ENCODE peak calls at places on chromosomes 16 and 17, in four cellular contexts. T is body of pancreas; J is adipocyte; L is effector memory CD4-positive, alpha-beta T cell. P is an unnamed sample.

GRCh38 chr17:49557204-49558024 is 18.3 kb upstream of the NXPH3 start:
- DNase-seq in T (peak; percentile 53), J (peak; percentile 57), L (no peak), P (no peak)

GRCh38 chr17:21059761-21060160 is 16.9 kb upstream of the USP22 start:
- DNase-seq in T (no peak), J (no peak), L (no peak), P (no peak)

GRCh38 chr17:74429604-74430384 is 2.1 kb upstream of the GPRC5C start:
- DNase-seq in T (peak; percentile 76), J (no peak), L (no peak), P (peak; percentile 37)

GRCh38 chr16:75413951-75414350 is 19.4 kb downstream of the CFDP1 start:
- DNase-seq in T (no peak), J (no peak), L (no peak), P (no peak)

GRCh38 chr16:55663770-55664677 is 8.2 kb downstream of the SLC6A2 start:
- DNase-seq in T (no peak), J (peak; percentile 8), L (no peak), P (no peak)

GRCh38 chr16:67115649-67116048 is 5.9 kb downstream of the PHAF1 start:
- DNase-seq in T (no peak), J (peak; percentile 62), L (no peak), P (no peak)

GRCh38 chr16:17246974-17247718 is 223.6 kb downstream of the XYLT1 start:
- DNase-seq in T (peak; percentile 49), J (no peak), L (no peak), P (no peak)

GRCh38 chr16:82991435-82991834 is 364.7 kb downstream of the CDH13 start:
- DNase-seq in T (no peak), J (no peak), L (no peak), P (no peak)

GRCh38 chr17:77999413-78000173 is 41.1 kb downstream of the TNRC6C start:
- DNase-seq in T (no peak), J (peak; percentile 48), L (no peak), P (no peak)

GRCh38 chr16:76577003-76577402 is 299.8 kb downstream of the CNTNAP4 start:
- DNase-seq in T (no peak), J (no peak), L (no peak), P (no peak)

GRCh38 chr17:58312824-58313223 is 15.8 kb downstream of the TSPOAP1 start:
- DNase-seq in T (no peak), J (no peak), L (no peak), P (no peak)

GRCh38 chr17:77318491-77319210 is 177.9 kb downstream of the SEC14L1 start:
- DNase-seq in T (peak; percentile 32), J (peak; percentile 36), L (no peak), P (no peak)

GRCh38 chr17:67016039-67016762 is 28.2 kb upstream of the CACNG1 start:
- DNase-seq in T (no peak), J (no peak), L (no peak), P (no peak)

GRCh38 chr17:16406742-16407674 is 8.4 kb upstream of the TRPV2 start:
- DNase-seq in T (no peak), J (peak; percentile 52), L (no peak), P (peak; percentile 68)

GRCh38 chr17:64653325-64653984 is 8.7 kb downstream of the SMURF2 start:
- DNase-seq in T (no peak), J (peak; percentile 82), L (no peak), P (no peak)

GRCh38 chr16:29321585-29321984 is 84.9 kb downstream of the NPIPB11 start:
- DNase-seq in T (no peak), J (no peak), L (no peak), P (no peak)

GRCh38 chr17:80265205-80266068 is 4.8 kb downstream of the RNF213 start:
- DNase-seq in T (no peak), J (no peak), L (peak; percentile 48), P (no peak)

GRCh38 chr16:48862087-48862532 is 252.1 kb upstream of the N4BP1 start:
- DNase-seq in T (no peak), J (no peak), L (no peak), P (no peak)

GRCh38 chr17:78738245-78738644 is 43.8 kb downstream of the CYTH1 start:
- DNase-seq in T (no peak), J (no peak), L (no peak), P (no peak)

GRCh38 chr17:74442670-74443515 is 11.0 kb downstream of the GPRC5C start:
- DNase-seq in T (peak; percentile 97), J (no peak), L (no peak), P (peak; percentile 93)

GRCh38 chr17:81329279-81329926 is 34.3 kb upstream of the SLC38A10 start:
- DNase-seq in T (peak; percentile 84), J (peak; percentile 93), L (no peak), P (peak; percentile 72)

GRCh38 chr16:49681449-49681848 is 174.5 kb downstream of the ZNF423 start:
- DNase-seq in T (no peak), J (no peak), L (no peak), P (no peak)

GRCh38 chr16:46889245-46889941 is 5.2 kb downstream of the GPT2 start:
- DNase-seq in T (no peak), J (no peak), L (no peak), P (no peak)

GRCh38 chr16:54411555-54411954 is 125.0 kb upstream of the IRX3 start:
- DNase-seq in T (no peak), J (no peak), L (no peak), P (peak; percentile 39)

GRCh38 chr17:2194778-2195417 is 108.7 kb downstream of the SMG6 start:
- DNase-seq in T (no peak), J (no peak), L (no peak), P (no peak)

DNA sequence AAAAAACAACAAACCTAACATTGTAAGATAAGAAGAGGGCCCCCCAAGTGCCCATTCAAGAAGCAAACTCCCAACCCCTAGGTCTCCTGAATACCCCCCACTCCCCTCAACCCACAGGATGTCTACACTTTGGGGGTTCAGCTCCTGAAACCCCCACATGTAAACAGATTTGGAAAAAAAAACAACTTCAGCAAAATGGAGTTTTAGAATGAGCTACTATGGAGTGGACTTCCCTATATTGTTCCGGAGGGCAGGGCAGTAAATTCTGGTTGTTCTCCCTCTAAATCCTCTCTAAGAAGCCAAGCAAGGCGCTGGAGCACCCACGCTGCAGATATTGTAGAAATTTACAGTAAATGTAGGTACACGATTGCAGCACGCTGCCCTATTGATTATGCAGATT is 8.5 kb upstream of the ZFHX3 start:
- DNase-seq in T (no peak), J (no peak), L (no peak), P (no peak)
- H3K27me3 ChIP-seq in T (no peaks in the 10 kb centered on the region), J (no peaks in the 10 kb centered on the region), L (peaks cover 5% of the 10 kb centered on the region), P (peaks cover 7% of the 10 kb centered on the region)

DNA sequence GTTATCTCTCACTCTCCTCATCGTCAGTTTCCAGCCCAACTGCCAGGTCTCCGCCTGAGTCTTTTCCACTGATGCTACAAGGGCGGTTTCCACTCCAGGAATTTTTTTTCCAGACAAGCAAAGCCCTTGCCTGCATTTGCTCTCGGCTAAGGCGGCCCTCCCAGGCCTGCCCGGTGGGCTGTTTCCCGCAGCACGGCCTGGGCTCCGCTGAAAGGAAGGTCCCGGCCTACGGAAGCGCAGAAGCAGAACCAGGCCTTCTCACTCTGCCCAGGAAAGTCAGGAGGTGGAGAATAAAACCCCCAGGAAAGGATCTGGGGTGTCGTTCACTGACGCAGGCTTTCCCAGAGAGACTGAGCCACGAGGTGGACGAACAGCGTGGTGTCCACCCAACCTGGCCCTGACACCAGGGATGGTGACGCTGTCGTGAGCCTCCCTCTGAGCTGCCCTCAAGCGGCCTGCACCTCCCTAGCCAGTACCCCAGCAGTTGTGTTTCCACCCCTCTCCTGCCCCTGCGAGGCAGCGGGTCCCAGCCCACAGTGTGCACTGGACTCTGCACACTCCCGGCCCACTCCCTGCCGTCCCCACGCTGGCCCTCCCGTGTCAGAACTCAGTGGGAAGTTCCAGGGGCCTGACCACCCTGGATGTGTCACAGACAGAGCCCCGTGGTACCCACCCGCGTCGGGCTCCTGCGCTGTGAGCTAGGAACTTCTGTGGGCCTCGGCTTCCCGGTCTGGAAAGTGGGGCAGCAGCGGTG is 39.9 kb downstream of the CBFA2T3 start:
- DNase-seq in T (no peak), J (no peak), L (no peak), P (no peak)
- H3K27me3 ChIP-seq in T (no peaks in the 10 kb centered on the region), J (peaks cover 46% of the 10 kb centered on the region), L (peaks cover 35% of the 10 kb centered on the region), P (peaks cover 29% of the 10 kb centered on the region)

DNA sequence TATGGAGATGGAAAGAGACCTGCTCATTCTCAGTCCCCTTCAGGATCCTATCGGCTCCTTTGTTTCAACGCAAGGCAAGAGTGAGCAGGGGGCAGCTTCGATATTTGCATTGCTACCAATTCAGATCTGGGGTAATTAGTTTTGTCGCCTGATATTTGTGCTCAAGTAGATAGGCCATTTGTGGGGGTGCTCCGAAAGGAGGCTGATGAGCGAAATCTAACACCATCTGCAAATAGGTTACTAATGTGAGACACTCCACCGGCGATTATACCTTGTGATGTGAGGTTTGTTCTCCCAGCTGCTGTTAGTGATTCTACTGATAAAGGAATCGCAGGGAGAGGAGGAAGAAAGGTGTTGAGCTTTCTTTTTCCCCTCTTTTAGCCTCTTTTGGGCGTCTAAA is 31.5 kb downstream of the WSCD1 start:
- DNase-seq in T (no peak), J (no peak), L (no peak), P (no peak)
- H3K27me3 ChIP-seq in T (no peaks in the 10 kb centered on the region), J (peaks cover 26% of the 10 kb centered on the region), L (no peaks in the 10 kb centered on the region), P (peaks cover 9% of the 10 kb centered on the region)

DNA sequence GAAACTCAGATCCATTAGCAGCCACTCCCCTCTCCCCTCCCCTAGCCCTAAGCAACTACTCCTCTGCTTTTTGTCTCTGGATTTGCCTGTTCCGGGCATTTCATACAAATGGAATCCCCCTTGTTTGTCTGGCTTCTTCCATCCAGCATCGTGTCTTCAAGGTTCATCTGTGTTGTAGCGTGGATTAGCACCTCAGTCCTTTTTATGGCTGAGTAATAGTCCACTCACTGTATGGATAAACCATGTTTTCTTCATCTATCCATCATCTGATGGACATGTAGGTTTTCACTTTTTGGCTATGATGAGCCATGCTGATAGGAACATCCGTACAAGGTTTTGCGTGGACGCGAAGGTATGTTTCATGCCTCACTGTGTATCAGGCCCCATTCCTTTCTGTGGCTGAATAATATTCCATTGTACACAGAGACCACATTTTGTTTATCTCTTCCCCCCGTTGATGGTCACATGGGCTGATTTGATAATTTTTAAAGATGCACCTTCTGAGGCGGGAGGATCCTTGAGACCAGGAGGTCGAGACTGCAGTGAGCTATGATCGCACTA is 8.9 kb upstream of the GSE1 start:
- DNase-seq in T (no peak), J (no peak), L (no peak), P (no peak)
- H3K27me3 ChIP-seq in T (no peaks in the 10 kb centered on the region), J (no peaks in the 10 kb centered on the region), L (no peaks in the 10 kb centered on the region), P (no peaks in the 10 kb centered on the region)

P was measured in heart right ventricle.